ENCODE peak calls at places on chromosomes 13 and 19, in nine cellular contexts. B is NCI-H1092 treated with DMSO at 0.1 percent for 48 hours; U is HFFc6; O is stimulated activated CD4-positive, alpha-beta T cell treated with anti-CD3 and anti-CD28 coated beads, Interleukin-4, amount 100 ng/mL, for 48 hours; R is IMR-90; I is ecto neural progenitor cell; Q is activated T-cell treated with anti-CD3 and anti-CD28 coated beads, Interleukin-2, amount 50 U/mL, for 48 hours; A is aorta; W is fibroblast of mammary gland. T is an unnamed sample.
A peak's percentile ranks its signal among the peaks of the same experiment; 100 is the strongest.

GRCh38 chr13:48875071-48875470 is 100.6 kb upstream of the FNDC3A start:
- DNase-seq in B (no peak), U (no peak), O (no peak), R (no peak), I (no peak), Q (no peak), A (no peak), W (no peak), T (no peak)

GRCh38 chr13:50893211-50893852 is 16.3 kb upstream of the RNASEH2B start:
- DNase-seq in B (no peak), U (no peak), O (no peak), R (peak; percentile 19), I (no peak), Q (no peak), A (no peak), W (peak; percentile 38), T (no peak)

GRCh38 chr13:107993239-107993948 is 221.9 kb downstream of the LIG4 start:
- DNase-seq in B (no peak), U (no peak), O (no peak), R (no peak), I (no peak), Q (no peak), A (no peak), W (no peak), T (no peak)

GRCh38 chr19:30061557-30062330 is 119.7 kb downstream of the URI1 start:
- DNase-seq in B (no peak), U (no peak), O (no peak), R (no peak), I (no peak), Q (no peak), A (no peak), W (no peak), T (no peak)

GRCh38 chr19:33734913-33735312 is 61.8 kb upstream of the KCTD15 start:
- DNase-seq in B (peak; percentile 74), U (no peak), O (no peak), R (no peak), I (no peak), Q (no peak), A (no peak), W (no peak), T (no peak)

GRCh38 chr13:67119481-67119883 is 110.7 kb downstream of the PCDH9 start:
- DNase-seq in B (no peak), U (peak; percentile 79), O (no peak), R (peak; percentile 96), I (no peak), Q (no peak), A (no peak), W (peak; percentile 93), T (no peak)

GRCh38 chr13:113202912-113203311 is 5.6 kb downstream of the PCID2 start:
- DNase-seq in B (no peak), U (no peak), O (no peak), R (no peak), I (no peak), Q (no peak), A (no peak), W (no peak), T (no peak)

GRCh38 chr19:55487884-55488687 is at the start of gene SSC5D:
- DNase-seq in B (no peak), U (peak; percentile 48), O (no peak), R (peak; percentile 26), I (no peak), Q (no peak), A (no peak), W (peak; percentile 70), T (no peak)

GRCh38 chr19:2312819-2313501 is 5.0 kb upstream of the LINGO3 start:
- DNase-seq in B (no peak), U (no peak), O (no peak), R (no peak), I (no peak), Q (no peak), A (no peak), W (no peak), T (no peak)

GRCh38 chr13:100156786-100157185 is 67.9 kb downstream of the PCCA start:
- DNase-seq in B (no peak), U (no peak), O (no peak), R (no peak), I (no peak), Q (no peak), A (no peak), W (no peak), T (no peak)

GRCh38 chr13:101552797-101553196 is 100.3 kb downstream of the ITGBL1 start:
- DNase-seq in B (no peak), U (peak; percentile 55), O (no peak), R (peak; percentile 55), I (no peak), Q (no peak), A (no peak), W (peak; percentile 77), T (no peak)